ENCODE peak calls at places on chromosome 2, in six cellular contexts. One of them, this sample, is unnamed.
A peak's percentile ranks its signal among the peaks of the same experiment; 100 is the strongest.

GRCh38 chr2:157302492-157303099 is 23.0 kb downstream of the ERMN start:
- DNase-seq in mammary epithelial cell: peak; percentile 32
- DNase-seq in pancreas: no peak
- DNase-seq in tibial nerve: no peak
- DNase-seq in DND-41: peak; percentile 10
- DNase-seq in stomach: no peak
- DNase-seq in this sample: no peak

GRCh38 chr2:220181158-220181557 is 553.7 kb downstream of the SLC4A3 start:
- DNase-seq in mammary epithelial cell: no peak
- DNase-seq in pancreas: no peak
- DNase-seq in tibial nerve: no peak
- DNase-seq in DND-41: no peak
- DNase-seq in stomach: no peak
- DNase-seq in this sample: no peak

GRCh38 chr2:187842978-187843847 is 289.0 kb upstream of the TFPI start:
- DNase-seq in mammary epithelial cell: peak; percentile 35
- DNase-seq in pancreas: no peak
- DNase-seq in tibial nerve: no peak
- DNase-seq in DND-41: no peak
- DNase-seq in stomach: no peak
- DNase-seq in this sample: no peak

GRCh38 chr2:129673881-129674513 is 305.5 kb upstream of the RAB6C start:
- DNase-seq in mammary epithelial cell: no peak
- DNase-seq in pancreas: no peak
- DNase-seq in tibial nerve: no peak
- DNase-seq in DND-41: no peak
- DNase-seq in stomach: no peak
- DNase-seq in this sample: no peak

GRCh38 chr2:221762496-221762895 is 190.4 kb upstream of the EPHA4 start:
- DNase-seq in mammary epithelial cell: no peak
- DNase-seq in pancreas: no peak
- DNase-seq in tibial nerve: no peak
- DNase-seq in DND-41: no peak
- DNase-seq in stomach: no peak
- DNase-seq in this sample: no peak

GRCh38 chr2:128054104-128054503 is 26.2 kb upstream of the SAP130 start:
- DNase-seq in mammary epithelial cell: no peak
- DNase-seq in pancreas: no peak
- DNase-seq in tibial nerve: no peak
- DNase-seq in DND-41: no peak
- DNase-seq in stomach: no peak
- DNase-seq in this sample: no peak

GRCh38 chr2:26299488-26300092 is 46.4 kb upstream of the SELENOI start:
- DNase-seq in mammary epithelial cell: peak; percentile 60
- DNase-seq in pancreas: no peak
- DNase-seq in tibial nerve: no peak
- DNase-seq in DND-41: peak; percentile 59
- DNase-seq in stomach: peak; percentile 41
- DNase-seq in this sample: no peak

GRCh38 chr2:45170191-45170975 is 161.1 kb upstream of the SIX2 start:
- DNase-seq in mammary epithelial cell: no peak
- DNase-seq in pancreas: peak; percentile 25
- DNase-seq in tibial nerve: no peak
- DNase-seq in DND-41: no peak
- DNase-seq in stomach: no peak
- DNase-seq in this sample: no peak

GRCh38 chr2:20027260-20027677 is 14.8 kb upstream of the MATN3 start:
- DNase-seq in mammary epithelial cell: no peak
- DNase-seq in pancreas: no peak
- DNase-seq in tibial nerve: no peak
- DNase-seq in DND-41: no peak
- DNase-seq in stomach: no peak
- DNase-seq in this sample: no peak

GRCh38 chr2:26587966-26588365 is 53.2 kb downstream of the CIB4 start:
- DNase-seq in mammary epithelial cell: no peak
- DNase-seq in pancreas: no peak
- DNase-seq in tibial nerve: no peak
- DNase-seq in DND-41: no peak
- DNase-seq in stomach: no peak
- DNase-seq in this sample: no peak

GRCh38 chr2:48855142-48855541 is 99.6 kb upstream of the LHCGR start:
- DNase-seq in mammary epithelial cell: peak; percentile 25
- DNase-seq in pancreas: no peak
- DNase-seq in tibial nerve: no peak
- DNase-seq in DND-41: no peak
- DNase-seq in stomach: no peak
- DNase-seq in this sample: no peak

GRCh38 chr2:29480423-29480822 is 365.2 kb downstream of the CLIP4 start:
- DNase-seq in mammary epithelial cell: no peak
- DNase-seq in pancreas: no peak
- DNase-seq in tibial nerve: no peak
- DNase-seq in DND-41: no peak
- DNase-seq in stomach: no peak
- DNase-seq in this sample: no peak

GRCh38 chr2:47221039-47221438 is 65.9 kb upstream of the STPG4 start:
- DNase-seq in mammary epithelial cell: no peak
- DNase-seq in pancreas: no peak
- DNase-seq in tibial nerve: no peak
- DNase-seq in DND-41: no peak
- DNase-seq in stomach: no peak
- DNase-seq in this sample: no peak

GRCh38 chr2:46200861-46201605 is 96.2 kb upstream of the EPAS1 start:
- DNase-seq in mammary epithelial cell: no peak
- DNase-seq in pancreas: no peak
- DNase-seq in tibial nerve: no peak
- DNase-seq in DND-41: peak; percentile 47
- DNase-seq in stomach: no peak
- DNase-seq in this sample: no peak

GRCh38 chr2:236717120-236717519 is 147.5 kb downstream of the ACKR3 start:
- DNase-seq in mammary epithelial cell: no peak
- DNase-seq in pancreas: no peak
- DNase-seq in tibial nerve: no peak
- DNase-seq in DND-41: no peak
- DNase-seq in stomach: no peak
- DNase-seq in this sample: no peak

GRCh38 chr2:64396001-64396400 is 58.0 kb upstream of the LGALSL start:
- DNase-seq in mammary epithelial cell: no peak
- DNase-seq in pancreas: no peak
- DNase-seq in tibial nerve: no peak
- DNase-seq in DND-41: no peak
- DNase-seq in stomach: no peak
- DNase-seq in this sample: no peak

DNA sequence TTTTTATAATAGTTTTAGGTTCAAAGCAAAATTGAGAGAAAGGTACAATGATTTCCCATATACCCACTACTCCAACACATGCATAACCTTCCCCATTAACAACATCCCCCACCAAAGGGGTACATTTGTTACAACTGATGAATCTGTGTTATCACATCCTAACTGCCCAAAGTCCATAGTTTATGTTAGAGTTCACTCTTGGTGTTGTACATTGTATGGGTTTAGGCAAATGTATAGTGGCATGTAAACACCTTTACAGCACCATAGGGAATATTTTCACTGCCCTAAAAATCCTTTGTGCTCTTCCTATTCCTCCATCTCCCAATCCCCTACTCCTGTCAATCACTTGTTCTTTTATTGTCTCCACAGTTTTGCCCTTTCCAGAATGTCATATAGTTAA is 471.6 kb downstream of the CPS1 start:
- DNase-seq in mammary epithelial cell: no peak
- DNase-seq in pancreas: no peak
- DNase-seq in tibial nerve: no peak
- DNase-seq in DND-41: no peak
- DNase-seq in stomach: no peak
- DNase-seq in this sample: no peak
- H3K4me1 ChIP-seq in mammary epithelial cell: no peaks in the 10 kb centered on the region
- H3K4me1 ChIP-seq in pancreas: no peaks in the 10 kb centered on the region
- H3K4me1 ChIP-seq in tibial nerve: no peaks in the 10 kb centered on the region
- H3K4me1 ChIP-seq in DND-41: no peaks in the 10 kb centered on the region
- H3K4me1 ChIP-seq in stomach: no peaks in the 10 kb centered on the region
- H3K4me1 ChIP-seq in this sample: no peaks in the 10 kb centered on the region

DNA sequence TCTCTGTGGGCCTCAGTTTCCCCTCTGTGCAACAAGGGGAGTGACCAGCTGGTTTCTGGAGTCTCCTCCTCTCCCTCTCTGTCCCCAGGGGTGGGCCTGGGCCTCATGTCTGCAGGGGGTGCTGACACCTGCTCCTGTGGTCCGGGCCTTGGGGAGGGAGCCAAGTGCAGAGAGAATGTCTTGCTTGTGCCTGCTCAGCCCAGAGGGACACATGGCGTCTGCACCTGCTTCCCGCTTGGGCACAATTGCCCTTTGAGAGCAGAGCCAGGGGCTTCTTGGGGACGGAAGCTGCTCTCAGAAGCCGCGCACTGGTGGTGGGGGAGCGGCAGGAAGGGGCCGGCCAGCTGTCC is 3.7 kb downstream of the NEU4 start:
- DNase-seq in mammary epithelial cell: no peak
- DNase-seq in pancreas: no peak
- DNase-seq in tibial nerve: peak; percentile 11
- DNase-seq in DND-41: no peak
- DNase-seq in stomach: no peak
- DNase-seq in this sample: no peak
- H3K4me1 ChIP-seq in mammary epithelial cell: no peaks in the 10 kb centered on the region
- H3K4me1 ChIP-seq in pancreas: no peaks in the 10 kb centered on the region
- H3K4me1 ChIP-seq in tibial nerve: no peaks in the 10 kb centered on the region
- H3K4me1 ChIP-seq in DND-41: peaks cover 9% of the 10 kb centered on the region
- H3K4me1 ChIP-seq in stomach: no peaks in the 10 kb centered on the region
- H3K4me1 ChIP-seq in this sample: no peaks in the 10 kb centered on the region

GRCh38 chr2:105397959-105398521 is 811 bp downstream of the FHL2 start:
- DNase-seq in mammary epithelial cell: no peak
- DNase-seq in pancreas: no peak
- DNase-seq in tibial nerve: no peak
- DNase-seq in DND-41: no peak
- DNase-seq in stomach: no peak
- DNase-seq in this sample: no peak
- H3K4me1 ChIP-seq in mammary epithelial cell: peaks cover 45% of the 10 kb centered on the region
- H3K4me1 ChIP-seq in pancreas: no peaks in the 10 kb centered on the region
- H3K4me1 ChIP-seq in tibial nerve: no peaks in the 10 kb centered on the region
- H3K4me1 ChIP-seq in DND-41: no peaks in the 10 kb centered on the region
- H3K4me1 ChIP-seq in stomach: peaks cover 48% of the 10 kb centered on the region
- H3K4me1 ChIP-seq in this sample: no peaks in the 10 kb centered on the region

DNA sequence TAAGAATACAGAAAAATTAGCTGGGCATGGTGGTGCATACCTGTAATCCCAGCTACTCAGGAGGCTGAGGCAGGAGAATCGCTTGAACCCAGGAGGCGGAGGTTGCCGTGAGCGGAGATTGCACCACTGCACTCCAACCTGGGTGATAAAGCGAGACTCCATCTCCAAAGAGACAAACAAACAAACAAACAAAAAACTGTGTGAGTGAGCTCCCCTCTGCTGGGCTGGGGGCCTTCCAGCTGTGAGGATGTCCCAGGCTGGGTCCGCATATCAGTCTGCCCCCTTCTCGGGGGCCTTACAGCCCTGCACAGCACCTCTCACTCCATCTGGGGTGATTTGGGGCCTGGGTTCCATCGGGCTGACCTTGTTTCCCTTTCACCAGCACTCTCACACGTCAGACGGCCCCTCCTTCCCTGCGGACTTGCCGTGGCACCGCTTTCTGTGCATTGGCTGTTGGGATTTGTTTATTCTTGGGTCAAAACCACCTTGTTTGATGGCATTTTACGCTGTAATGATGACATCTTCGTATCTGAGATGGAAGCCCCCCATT is 2.8 kb upstream of the KLHL30 start:
- DNase-seq in mammary epithelial cell: no peak
- DNase-seq in pancreas: no peak
- DNase-seq in tibial nerve: no peak
- DNase-seq in DND-41: no peak
- DNase-seq in stomach: no peak
- DNase-seq in this sample: no peak
- H3K4me1 ChIP-seq in mammary epithelial cell: peaks cover 10% of the 10 kb centered on the region
- H3K4me1 ChIP-seq in pancreas: no peaks in the 10 kb centered on the region
- H3K4me1 ChIP-seq in tibial nerve: no peaks in the 10 kb centered on the region
- H3K4me1 ChIP-seq in DND-41: no peaks in the 10 kb centered on the region
- H3K4me1 ChIP-seq in stomach: peaks cover 20% of the 10 kb centered on the region
- H3K4me1 ChIP-seq in this sample: no peaks in the 10 kb centered on the region

GRCh38 chr2:85994421-85994777 is 105.6 kb upstream of the ST3GAL5 start:
- DNase-seq in mammary epithelial cell: no peak
- DNase-seq in pancreas: no peak
- DNase-seq in tibial nerve: no peak
- DNase-seq in DND-41: no peak
- DNase-seq in stomach: no peak
- DNase-seq in this sample: no peak

GRCh38 chr2:85996591-85996990 is 107.8 kb upstream of the ST3GAL5 start:
- DNase-seq in mammary epithelial cell: no peak
- DNase-seq in pancreas: no peak
- DNase-seq in tibial nerve: no peak
- DNase-seq in DND-41: no peak
- DNase-seq in stomach: no peak
- DNase-seq in this sample: peak; percentile 27

GRCh38 chr2:85997016-85997970 is 108.4 kb downstream of the POLR1A start:
- DNase-seq in mammary epithelial cell: no peak
- DNase-seq in pancreas: no peak
- DNase-seq in tibial nerve: no peak
- DNase-seq in DND-41: no peak
- DNase-seq in stomach: no peak
- DNase-seq in this sample: peak; percentile 51

GRCh38 chr2:85994897-85995647 is 106.3 kb upstream of the ST3GAL5 start:
- DNase-seq in mammary epithelial cell: no peak
- DNase-seq in pancreas: no peak
- DNase-seq in tibial nerve: no peak
- DNase-seq in DND-41: no peak
- DNase-seq in stomach: no peak
- DNase-seq in this sample: peak; percentile 43

GRCh38 chr2:85995648-85996529 is 107.1 kb upstream of the ST3GAL5 start:
- DNase-seq in mammary epithelial cell: no peak
- DNase-seq in pancreas: no peak
- DNase-seq in tibial nerve: no peak
- DNase-seq in DND-41: no peak
- DNase-seq in stomach: no peak
- DNase-seq in this sample: peak; percentile 20
- H3K4me1 ChIP-seq in mammary epithelial cell: no peaks in the 10 kb centered on the region
- H3K4me1 ChIP-seq in pancreas: peaks cover 5% of the 10 kb centered on the region
- H3K4me1 ChIP-seq in tibial nerve: peaks cover 3% of the 10 kb centered on the region
- H3K4me1 ChIP-seq in DND-41: peaks cover 10% of the 10 kb centered on the region
- H3K4me1 ChIP-seq in stomach: peaks cover 67% of the 10 kb centered on the region
- H3K4me1 ChIP-seq in this sample: peaks cover 9% of the 10 kb centered on the region

GRCh38 chr2:23900133-23900926 is 26.6 kb downstream of the ATAD2B start:
- DNase-seq in mammary epithelial cell: peak; percentile 84
- DNase-seq in pancreas: no peak
- DNase-seq in tibial nerve: no peak
- DNase-seq in DND-41: no peak
- DNase-seq in stomach: no peak
- DNase-seq in this sample: no peak

GRCh38 chr2:23904215-23904614 is 22.7 kb downstream of the ATAD2B start:
- DNase-seq in mammary epithelial cell: no peak
- DNase-seq in pancreas: no peak
- DNase-seq in tibial nerve: no peak
- DNase-seq in DND-41: no peak
- DNase-seq in stomach: no peak
- DNase-seq in this sample: no peak

GRCh38 chr2:23900927-23901322 is 26.0 kb downstream of the ATAD2B start:
- DNase-seq in mammary epithelial cell: peak; percentile 82
- DNase-seq in pancreas: no peak
- DNase-seq in tibial nerve: no peak
- DNase-seq in DND-41: no peak
- DNase-seq in stomach: no peak
- DNase-seq in this sample: no peak

GRCh38 chr2:23903034-23903433 is 23.9 kb downstream of the ATAD2B start:
- DNase-seq in mammary epithelial cell: no peak
- DNase-seq in pancreas: no peak
- DNase-seq in tibial nerve: no peak
- DNase-seq in DND-41: no peak
- DNase-seq in stomach: no peak
- DNase-seq in this sample: no peak

GRCh38 chr2:23901966-23902942 is 24.7 kb downstream of the ATAD2B start:
- DNase-seq in mammary epithelial cell: peak; percentile 82
- DNase-seq in pancreas: no peak
- DNase-seq in tibial nerve: no peak
- DNase-seq in DND-41: no peak
- DNase-seq in stomach: no peak
- DNase-seq in this sample: no peak
- H3K4me1 ChIP-seq in mammary epithelial cell: peaks cover 37% of the 10 kb centered on the region
- H3K4me1 ChIP-seq in pancreas: peaks cover 9% of the 10 kb centered on the region
- H3K4me1 ChIP-seq in tibial nerve: no peaks in the 10 kb centered on the region
- H3K4me1 ChIP-seq in DND-41: no peaks in the 10 kb centered on the region
- H3K4me1 ChIP-seq in stomach: peaks cover 57% of the 10 kb centered on the region
- H3K4me1 ChIP-seq in this sample: no peaks in the 10 kb centered on the region